ENCODE peak calls at places on chromosomes 3 and 15, in nine cellular contexts. E is T-helper 9 cell; X is activated T-cell treated with anti-CD3 and anti-CD28 coated beads, Interleukin-2, amount 50 U/mL, for 4 hours; A is ACHN; O is left ventricle myocardium inferior; M is G401; F is Karpas-422; U is body of pancreas; C is PC-9. H is an unnamed sample.

GRCh38 chr15:58261368-58261767 is 123.2 kb downstream of the AQP9 start:
- DNase-seq in F (no peak), C (no peak), M (no peak), X (no peak), U (no peak), E (no peak), A (no peak), O (no peak), H (no peak)

GRCh38 chr3:14925729-14926591 is 21.4 kb upstream of the NR2C2 start:
- DNase-seq in X (no peak), U (no peak), E (no peak), F (peak; percentile 85), M (peak; percentile 70), A (peak; percentile 60), C (peak; percentile 45), O (no peak), H (peak; percentile 79)

GRCh38 chr15:75156306-75157215 is 45.1 kb upstream of the C15orf39 start:
- DNase-seq in X (no peak), E (no peak), M (no peak), F (no peak), A (no peak), O (no peak), C (peak; percentile 45), U (peak; percentile 59), H (no peak)

GRCh38 chr3:183766745-183767606 is 58.4 kb downstream of the MAP6D1 start:
- DNase-seq in U (peak; percentile 82), M (peak; percentile 85), C (peak; percentile 64), X (peak; percentile 63), E (peak; percentile 57), F (peak; percentile 92), A (peak; percentile 68), O (peak; percentile 48), H (peak; percentile 91)

GRCh38 chr3:104392327-104392726 is 974.4 kb upstream of the ALCAM start:
- DNase-seq in M (no peak), F (peak; percentile 61), C (no peak), A (peak; percentile 6), X (no peak), E (no peak), U (no peak), O (no peak), H (no peak)

GRCh38 chr3:150721285-150722130 is 17.8 kb upstream of the ERICH6 start:
- DNase-seq in M (peak; percentile 80), C (peak; percentile 48), F (peak; percentile 91), E (no peak), A (peak; percentile 61), X (no peak), U (no peak), O (no peak), H (peak; percentile 85)

GRCh38 chr15:88622605-88622975 is 1.4 kb downstream of the AEN start:
- DNase-seq in E (no peak), X (no peak), O (no peak), M (no peak), F (no peak), A (no peak), C (no peak), U (no peak), H (no peak)

GRCh38 chr15:80822666-80823065 is 43.5 kb downstream of the CEMIP start:
- DNase-seq in O (no peak), A (no peak), M (peak; percentile 99), X (no peak), U (no peak), E (no peak), F (no peak), C (no peak), H (peak; percentile 28)

GRCh38 chr3:46321461-46322104 is 32.3 kb upstream of the CCR2 start:
- DNase-seq in O (no peak), U (no peak), M (no peak), C (no peak), F (peak; percentile 61), E (no peak), X (no peak), A (no peak), H (peak; percentile 75)

GRCh38 chr15:52445954-52446353 is 82.7 kb downstream of the MYO5A start:
- DNase-seq in E (no peak), C (no peak), A (no peak), U (no peak), O (no peak), X (no peak), M (no peak), F (no peak), H (no peak)

GRCh38 chr3:63655519-63655918 is 3.0 kb downstream of the SNTN start:
- DNase-seq in U (no peak), A (no peak), C (no peak), F (no peak), E (no peak), O (no peak), M (no peak), X (no peak), H (no peak)

GRCh38 chr15:57307527-57308193 is 68.6 kb upstream of the CGNL1 start:
- DNase-seq in A (no peak), F (no peak), U (no peak), X (no peak), M (no peak), O (no peak), E (no peak), C (no peak), H (no peak)

GRCh38 chr3:172746476-172746875 is 4.0 kb upstream of the ECT2 start:
- DNase-seq in F (no peak), O (no peak), E (no peak), M (no peak), C (peak; percentile 54), A (peak; percentile 39), X (no peak), U (no peak), H (no peak)

GRCh38 chr3:100882571-100882981 is 110.6 kb downstream of the ABI3BP start:
- DNase-seq in M (no peak), F (no peak), A (no peak), U (no peak), E (no peak), C (no peak), O (no peak), X (no peak), H (no peak)

GRCh38 chr3:16277471-16277870 is 12.5 kb downstream of the OXNAD1 start:
- DNase-seq in F (no peak), E (no peak), U (no peak), C (no peak), O (no peak), X (no peak), M (no peak), A (no peak), H (no peak)

GRCh38 chr15:43168192-43169107 is 16.8 kb upstream of the CCNDBP1 start:
- DNase-seq in X (no peak), M (peak; percentile 74), U (no peak), A (peak; percentile 55), F (no peak), O (no peak), C (no peak), E (no peak), H (no peak)

GRCh38 chr3:13105851-13106250 is 32.6 kb upstream of the IQSEC1 start:
- DNase-seq in U (no peak), M (no peak), X (no peak), E (no peak), A (no peak), O (peak; percentile 4), C (no peak), F (no peak), H (no peak)

GRCh38 chr3:194404365-194405140 is 5.5 kb upstream of the GP5 start:
- DNase-seq in F (peak; percentile 83), A (peak; percentile 64), M (peak; percentile 65), U (peak; percentile 41), O (no peak), C (peak; percentile 56), E (peak; percentile 15), X (peak; percentile 20), H (peak; percentile 66)

H was measured in pons.